ENCODE peak calls at places on chromosomes 13 and 19, in six cellular contexts. One of them, this sample, is unnamed.

GRCh38 chr13:63517376-63517775 is 2101.7 kb upstream of the PCDH20 start:
- DNase-seq in SHP77: no peak
- DNase-seq in NCI-H748 treated with DMSO at 0.1 percent for 48 hours: no peak
- DNase-seq in WERI-Rb-1: no peak
- DNase-seq in OCI-LY7: no peak
- DNase-seq in mucosa of descending colon: no peak
- DNase-seq in this sample: peak; percentile 27

GRCh38 chr19:31392514-31392913 is 43.3 kb upstream of the TSHZ3 start:
- DNase-seq in SHP77: peak; percentile 10
- DNase-seq in NCI-H748 treated with DMSO at 0.1 percent for 48 hours: no peak
- DNase-seq in WERI-Rb-1: no peak
- DNase-seq in OCI-LY7: no peak
- DNase-seq in mucosa of descending colon: no peak
- DNase-seq in this sample: no peak

GRCh38 chr13:80334582-80335260 is 6.2 kb downstream of the SPRY2 start:
- DNase-seq in SHP77: no peak
- DNase-seq in NCI-H748 treated with DMSO at 0.1 percent for 48 hours: no peak
- DNase-seq in WERI-Rb-1: no peak
- DNase-seq in OCI-LY7: no peak
- DNase-seq in mucosa of descending colon: no peak
- DNase-seq in this sample: no peak

GRCh38 chr13:84980571-84980970 is 818.6 kb downstream of the SLITRK6 start:
- DNase-seq in SHP77: no peak
- DNase-seq in NCI-H748 treated with DMSO at 0.1 percent for 48 hours: no peak
- DNase-seq in WERI-Rb-1: no peak
- DNase-seq in OCI-LY7: peak; percentile 81
- DNase-seq in mucosa of descending colon: no peak
- DNase-seq in this sample: no peak

GRCh38 chr13:37956536-37956935 is 87.0 kb upstream of the TRPC4 start:
- DNase-seq in SHP77: no peak
- DNase-seq in NCI-H748 treated with DMSO at 0.1 percent for 48 hours: no peak
- DNase-seq in WERI-Rb-1: no peak
- DNase-seq in OCI-LY7: no peak
- DNase-seq in mucosa of descending colon: no peak
- DNase-seq in this sample: no peak

GRCh38 chr13:33207616-33207964 is 78.0 kb downstream of the STARD13 start:
- DNase-seq in SHP77: no peak
- DNase-seq in NCI-H748 treated with DMSO at 0.1 percent for 48 hours: no peak
- DNase-seq in WERI-Rb-1: peak; percentile 86
- DNase-seq in OCI-LY7: no peak
- DNase-seq in mucosa of descending colon: no peak
- DNase-seq in this sample: no peak

GRCh38 chr13:56700324-56700723 is 440.4 kb upstream of the PRR20A start:
- DNase-seq in SHP77: no peak
- DNase-seq in NCI-H748 treated with DMSO at 0.1 percent for 48 hours: no peak
- DNase-seq in WERI-Rb-1: no peak
- DNase-seq in OCI-LY7: no peak
- DNase-seq in mucosa of descending colon: no peak
- DNase-seq in this sample: no peak

GRCh38 chr13:63307239-63307638 is 1891.6 kb upstream of the PCDH20 start:
- DNase-seq in SHP77: peak; percentile 40
- DNase-seq in NCI-H748 treated with DMSO at 0.1 percent for 48 hours: no peak
- DNase-seq in WERI-Rb-1: no peak
- DNase-seq in OCI-LY7: peak; percentile 73
- DNase-seq in mucosa of descending colon: no peak
- DNase-seq in this sample: no peak

GRCh38 chr13:99987180-99988047 is 5.8 kb downstream of the ZIC2 start:
- DNase-seq in SHP77: peak; percentile 20
- DNase-seq in NCI-H748 treated with DMSO at 0.1 percent for 48 hours: no peak
- DNase-seq in WERI-Rb-1: no peak
- DNase-seq in OCI-LY7: no peak
- DNase-seq in mucosa of descending colon: no peak
- DNase-seq in this sample: no peak

GRCh38 chr13:20387006-20387405 is 138.7 kb downstream of the CRYL1 start:
- DNase-seq in SHP77: no peak
- DNase-seq in NCI-H748 treated with DMSO at 0.1 percent for 48 hours: no peak
- DNase-seq in WERI-Rb-1: no peak
- DNase-seq in OCI-LY7: no peak
- DNase-seq in mucosa of descending colon: no peak
- DNase-seq in this sample: no peak

GRCh38 chr13:64158910-64159309 is 2743.3 kb upstream of the PCDH20 start:
- DNase-seq in SHP77: no peak
- DNase-seq in NCI-H748 treated with DMSO at 0.1 percent for 48 hours: no peak
- DNase-seq in WERI-Rb-1: no peak
- DNase-seq in OCI-LY7: no peak
- DNase-seq in mucosa of descending colon: no peak
- DNase-seq in this sample: no peak

GRCh38 chr13:49858183-49858856 is 65.8 kb upstream of the KPNA3 start:
- DNase-seq in SHP77: no peak
- DNase-seq in NCI-H748 treated with DMSO at 0.1 percent for 48 hours: no peak
- DNase-seq in WERI-Rb-1: no peak
- DNase-seq in OCI-LY7: no peak
- DNase-seq in mucosa of descending colon: no peak
- DNase-seq in this sample: no peak

GRCh38 chr19:43620061-43621001 is 902 bp upstream of the ZNF428 start:
- DNase-seq in SHP77: no peak
- DNase-seq in NCI-H748 treated with DMSO at 0.1 percent for 48 hours: no peak
- DNase-seq in WERI-Rb-1: no peak
- DNase-seq in OCI-LY7: no peak
- DNase-seq in mucosa of descending colon: no peak
- DNase-seq in this sample: no peak

GRCh38 chr19:7426986-7427385 is 61.8 kb downstream of the PEX11G start:
- DNase-seq in SHP77: no peak
- DNase-seq in NCI-H748 treated with DMSO at 0.1 percent for 48 hours: no peak
- DNase-seq in WERI-Rb-1: no peak
- DNase-seq in OCI-LY7: no peak
- DNase-seq in mucosa of descending colon: no peak
- DNase-seq in this sample: no peak

GRCh38 chr19:4057913-4058695 is 8.6 kb downstream of the ZBTB7A start:
- DNase-seq in SHP77: no peak
- DNase-seq in NCI-H748 treated with DMSO at 0.1 percent for 48 hours: no peak
- DNase-seq in WERI-Rb-1: peak; percentile 78
- DNase-seq in OCI-LY7: no peak
- DNase-seq in mucosa of descending colon: peak; percentile 90
- DNase-seq in this sample: no peak

GRCh38 chr13:99357149-99357596 is 50.0 kb upstream of the GPR183 start:
- DNase-seq in SHP77: no peak
- DNase-seq in NCI-H748 treated with DMSO at 0.1 percent for 48 hours: no peak
- DNase-seq in WERI-Rb-1: no peak
- DNase-seq in OCI-LY7: no peak
- DNase-seq in mucosa of descending colon: no peak
- DNase-seq in this sample: no peak

GRCh38 chr13:111886217-111886945 is 180.6 kb upstream of the SOX1 start:
- DNase-seq in SHP77: no peak
- DNase-seq in NCI-H748 treated with DMSO at 0.1 percent for 48 hours: no peak
- DNase-seq in WERI-Rb-1: no peak
- DNase-seq in OCI-LY7: no peak
- DNase-seq in mucosa of descending colon: no peak
- DNase-seq in this sample: no peak

GRCh38 chr19:32388393-32388724 is 17.2 kb upstream of the DPY19L3 start:
- DNase-seq in SHP77: no peak
- DNase-seq in NCI-H748 treated with DMSO at 0.1 percent for 48 hours: no peak
- DNase-seq in WERI-Rb-1: no peak
- DNase-seq in OCI-LY7: no peak
- DNase-seq in mucosa of descending colon: no peak
- DNase-seq in this sample: no peak

This sample was measured in NCI-H2227 treated with DMSO at 0.1 percent for 48 hours.